ENCODE peak calls at places on chromosomes 16 and 17, in five cellular contexts. W is NCI-H69, H is lung, M is GM13976, A is ureter. T is an unnamed sample.

GRCh38 chr16:19114359-19115147 is 789 bp downstream of the ITPRIPL2 start:
- DNase-seq in W (peak; percentile 76), H (peak; percentile 59), M (peak; percentile 64), A (peak; percentile 71), T (peak; percentile 78)

GRCh38 chr16:23357761-23358290 is 55.7 kb downstream of the SCNN1B start:
- DNase-seq in W (peak; percentile 31), H (no peak), M (no peak), A (no peak), T (no peak)

GRCh38 chr16:66189951-66190350 is 176.5 kb upstream of the CDH5 start:
- DNase-seq in W (no peak), H (peak; percentile 29), M (no peak), A (no peak), T (no peak)

GRCh38 chr17:1714488-1714979 is 4.4 kb upstream of the TLCD2 start:
- DNase-seq in W (peak; percentile 81), H (peak; percentile 98), M (no peak), A (peak; percentile 99), T (no peak)

GRCh38 chr16:57061084-57061905 is 31.1 kb upstream of the CPNE2 start:
- DNase-seq in W (peak; percentile 48), H (peak; percentile 78), M (no peak), A (peak; percentile 84), T (no peak)

GRCh38 chr17:79845601-79845949 is 6.3 kb upstream of the CBX4 start:
- DNase-seq in W (no peak), H (no peak), M (no peak), A (no peak), T (no peak)

GRCh38 chr17:38510424-38511125 is 82.3 kb downstream of the ARHGAP23 start:
- DNase-seq in W (no peak), H (no peak), M (peak; percentile 54), A (no peak), T (peak; percentile 59)

GRCh38 chr16:10982430-10983174 is 38.2 kb downstream of the CLEC16A start:
- DNase-seq in W (no peak), H (no peak), M (no peak), A (no peak), T (peak; percentile 50)

GRCh38 chr17:82684207-82684903 is 14.1 kb downstream of the RAB40B start:
- DNase-seq in W (no peak), H (no peak), M (no peak), A (no peak), T (peak; percentile 71)

T was measured in GM20000.